ENCODE peak calls at places on chromosomes 4 and X, in four cellular contexts. W is glutamatergic neuron; S is NCI-H2171 treated with DMSO at 0.1 percent for 48 hours; P is stimulated activated CD4-positive, alpha-beta T cell treated with anti-CD3 and anti-CD28 coated beads, Interleukin-15, amount 100 ng/mL, for 1 hour. H is an unnamed sample.

GRCh38 chr4:131644619-131645018 is 1504.5 kb upstream of the PCDH10 start:
- DNase-seq in W (peak; percentile 49), S (peak; percentile 31), P (no peak), H (no peak)

GRCh38 chrX:140503714-140504351 is 1.0 kb downstream of the SOX3 start:
- DNase-seq in W (peak; percentile 65), S (no peak), P (no peak), H (no peak)

GRCh38 chr4:71270901-71271300 is 67.9 kb upstream of the SLC4A4 start:
- DNase-seq in W (peak; percentile 63), S (peak; percentile 3), P (no peak), H (no peak)

GRCh38 chrX:95117556-95117955 is 1443.5 kb downstream of the FAM133A start:
- DNase-seq in W (no peak), S (no peak), P (no peak), H (no peak)

GRCh38 chrX:69501433-69501832 is 2.7 kb upstream of the NALF2 start:
- DNase-seq in W (peak; percentile 60), S (no peak), P (no peak), H (no peak)

GRCh38 chr4:186727149-186727976 is 3.7 kb upstream of the FAT1 start:
- DNase-seq in W (no peak), S (no peak), P (no peak), H (no peak)

GRCh38 chr4:30001628-30002027 is 718.5 kb upstream of the PCDH7 start:
- DNase-seq in W (no peak), S (no peak), P (no peak), H (no peak)

GRCh38 chr4:186622788-186623464 is 67.6 kb upstream of the MTNR1A start:
- DNase-seq in W (no peak), S (no peak), P (no peak), H (no peak)

GRCh38 chrX:34629572-34629971 is 27.5 kb downstream of the TMEM47 start:
- DNase-seq in W (no peak), S (no peak), P (no peak), H (no peak)

GRCh38 chr4:185809517-185810071 is 2.4 kb downstream of the SORBS2 start:
- DNase-seq in W (no peak), S (no peak), P (no peak), H (no peak)

GRCh38 chrX:103170216-103170615 is 44.7 kb upstream of the BEX4 start:
- DNase-seq in W (no peak), S (no peak), P (no peak), H (no peak)

H was measured in cortex of kidney.